ENCODE peak calls at places on chromosomes 12 and 14, in ten cellular contexts. One of them, this sample, is unnamed.

GRCh38 chr14:77037338-77037782 is 8.9 kb upstream of the IRF2BPL start:
- DNase-seq in Peyer's patch: no peak
- DNase-seq in mammary epithelial cell: no peak
- DNase-seq in CD8-positive, alpha-beta memory T cell: no peak
- DNase-seq in stomach: no peak
- DNase-seq in neural progenitor cell: no peak
- DNase-seq in lower lobe of right lung: no peak
- DNase-seq in SK-N-MC: no peak
- DNase-seq in ovary: no peak
- DNase-seq in GM23338: no peak
- DNase-seq in this sample: no peak

GRCh38 chr14:24231263-24232120 is 675 bp downstream of the NEDD8 start:
- DNase-seq in Peyer's patch: no peak
- DNase-seq in mammary epithelial cell: peak; percentile 44
- DNase-seq in CD8-positive, alpha-beta memory T cell: no peak
- DNase-seq in stomach: no peak
- DNase-seq in neural progenitor cell: no peak
- DNase-seq in lower lobe of right lung: no peak
- DNase-seq in SK-N-MC: no peak
- DNase-seq in ovary: no peak
- DNase-seq in GM23338: peak; percentile 76
- DNase-seq in this sample: no peak

GRCh38 chr12:86683568-86683991 is 427.4 kb upstream of the MGAT4C start:
- DNase-seq in Peyer's patch: no peak
- DNase-seq in mammary epithelial cell: no peak
- DNase-seq in CD8-positive, alpha-beta memory T cell: no peak
- DNase-seq in stomach: no peak
- DNase-seq in neural progenitor cell: no peak
- DNase-seq in lower lobe of right lung: no peak
- DNase-seq in SK-N-MC: no peak
- DNase-seq in ovary: no peak
- DNase-seq in GM23338: no peak
- DNase-seq in this sample: no peak

GRCh38 chr12:59075968-59076367 is 155.7 kb upstream of the LRIG3 start:
- DNase-seq in Peyer's patch: no peak
- DNase-seq in mammary epithelial cell: no peak
- DNase-seq in CD8-positive, alpha-beta memory T cell: no peak
- DNase-seq in stomach: no peak
- DNase-seq in neural progenitor cell: no peak
- DNase-seq in lower lobe of right lung: no peak
- DNase-seq in SK-N-MC: no peak
- DNase-seq in ovary: no peak
- DNase-seq in GM23338: no peak
- DNase-seq in this sample: no peak

GRCh38 chr14:61290686-61291085 is 9.5 kb upstream of the TMEM30B start:
- DNase-seq in Peyer's patch: no peak
- DNase-seq in mammary epithelial cell: no peak
- DNase-seq in CD8-positive, alpha-beta memory T cell: no peak
- DNase-seq in stomach: no peak
- DNase-seq in neural progenitor cell: no peak
- DNase-seq in lower lobe of right lung: no peak
- DNase-seq in SK-N-MC: no peak
- DNase-seq in ovary: no peak
- DNase-seq in GM23338: no peak
- DNase-seq in this sample: no peak

GRCh38 chr14:89915114-89915878 is 39.2 kb downstream of the EFCAB11 start:
- DNase-seq in Peyer's patch: peak; percentile 52
- DNase-seq in mammary epithelial cell: peak; percentile 55
- DNase-seq in CD8-positive, alpha-beta memory T cell: peak; percentile 62
- DNase-seq in stomach: peak; percentile 67
- DNase-seq in neural progenitor cell: peak; percentile 62
- DNase-seq in lower lobe of right lung: no peak
- DNase-seq in SK-N-MC: no peak
- DNase-seq in ovary: peak; percentile 60
- DNase-seq in GM23338: peak; percentile 81
- DNase-seq in this sample: peak; percentile 39

GRCh38 chr14:95662376-95663186 is 23.6 kb upstream of the TCL1B start:
- DNase-seq in Peyer's patch: no peak
- DNase-seq in mammary epithelial cell: no peak
- DNase-seq in CD8-positive, alpha-beta memory T cell: no peak
- DNase-seq in stomach: no peak
- DNase-seq in neural progenitor cell: no peak
- DNase-seq in lower lobe of right lung: no peak
- DNase-seq in SK-N-MC: no peak
- DNase-seq in ovary: no peak
- DNase-seq in GM23338: no peak
- DNase-seq in this sample: no peak

GRCh38 chr14:33589334-33589733 is 361.5 kb downstream of the EGLN3 start:
- DNase-seq in Peyer's patch: no peak
- DNase-seq in mammary epithelial cell: peak; percentile 97
- DNase-seq in CD8-positive, alpha-beta memory T cell: no peak
- DNase-seq in stomach: peak; percentile 49
- DNase-seq in neural progenitor cell: no peak
- DNase-seq in lower lobe of right lung: no peak
- DNase-seq in SK-N-MC: no peak
- DNase-seq in ovary: peak; percentile 36
- DNase-seq in GM23338: no peak
- DNase-seq in this sample: no peak

GRCh38 chr12:46675736-46676135 is 150.1 kb downstream of the SLC38A4 start:
- DNase-seq in Peyer's patch: no peak
- DNase-seq in mammary epithelial cell: peak; percentile 36
- DNase-seq in CD8-positive, alpha-beta memory T cell: no peak
- DNase-seq in stomach: no peak
- DNase-seq in neural progenitor cell: peak; percentile 58
- DNase-seq in lower lobe of right lung: peak; percentile 47
- DNase-seq in SK-N-MC: no peak
- DNase-seq in ovary: peak; percentile 28
- DNase-seq in GM23338: peak; percentile 74
- DNase-seq in this sample: peak; percentile 27

GRCh38 chr12:46676797-46677520 is 148.8 kb downstream of the SLC38A4 start:
- DNase-seq in Peyer's patch: no peak
- DNase-seq in mammary epithelial cell: peak; percentile 84
- DNase-seq in CD8-positive, alpha-beta memory T cell: no peak
- DNase-seq in stomach: no peak
- DNase-seq in neural progenitor cell: no peak
- DNase-seq in lower lobe of right lung: no peak
- DNase-seq in SK-N-MC: no peak
- DNase-seq in ovary: no peak
- DNase-seq in GM23338: no peak
- DNase-seq in this sample: no peak

GRCh38 chr12:46674818-46675217 is 151.0 kb downstream of the SLC38A4 start:
- DNase-seq in Peyer's patch: no peak
- DNase-seq in mammary epithelial cell: peak; percentile 92
- DNase-seq in CD8-positive, alpha-beta memory T cell: no peak
- DNase-seq in stomach: no peak
- DNase-seq in neural progenitor cell: no peak
- DNase-seq in lower lobe of right lung: no peak
- DNase-seq in SK-N-MC: no peak
- DNase-seq in ovary: no peak
- DNase-seq in GM23338: no peak
- DNase-seq in this sample: no peak

GRCh38 chr12:46676396-46676795 is 149.4 kb downstream of the SLC38A4 start:
- DNase-seq in Peyer's patch: no peak
- DNase-seq in mammary epithelial cell: no peak
- DNase-seq in CD8-positive, alpha-beta memory T cell: no peak
- DNase-seq in stomach: no peak
- DNase-seq in neural progenitor cell: no peak
- DNase-seq in lower lobe of right lung: no peak
- DNase-seq in SK-N-MC: no peak
- DNase-seq in ovary: no peak
- DNase-seq in GM23338: no peak
- DNase-seq in this sample: no peak

GRCh38 chr12:46674126-46674525 is 151.7 kb downstream of the SLC38A4 start:
- DNase-seq in Peyer's patch: no peak
- DNase-seq in mammary epithelial cell: peak; percentile 68
- DNase-seq in CD8-positive, alpha-beta memory T cell: no peak
- DNase-seq in stomach: no peak
- DNase-seq in neural progenitor cell: no peak
- DNase-seq in lower lobe of right lung: no peak
- DNase-seq in SK-N-MC: no peak
- DNase-seq in ovary: no peak
- DNase-seq in GM23338: no peak
- DNase-seq in this sample: no peak
- H3K27ac ChIP-seq in Peyer's patch: no peak overlapping the region
- H3K27ac ChIP-seq in mammary epithelial cell: peak overlapping the region; percentile 94
- H3K27ac ChIP-seq in CD8-positive, alpha-beta memory T cell: no peak overlapping the region
- H3K27ac ChIP-seq in stomach: no peak overlapping the region
- H3K27ac ChIP-seq in neural progenitor cell: no peak overlapping the region
- H3K27ac ChIP-seq in lower lobe of right lung: no peak overlapping the region
- H3K27ac ChIP-seq in SK-N-MC: no peak overlapping the region
- H3K27ac ChIP-seq in ovary: no peak overlapping the region
- H3K27ac ChIP-seq in GM23338: no peak overlapping the region
- H3K27ac ChIP-seq in this sample: no peak overlapping the region

GRCh38 chr14:37197421-37198272 is at the start of gene MIPOL1:
- DNase-seq in Peyer's patch: no peak
- DNase-seq in mammary epithelial cell: peak; percentile 89
- DNase-seq in CD8-positive, alpha-beta memory T cell: no peak
- DNase-seq in stomach: peak; percentile 88
- DNase-seq in neural progenitor cell: peak; percentile 86
- DNase-seq in lower lobe of right lung: peak; percentile 88
- DNase-seq in SK-N-MC: peak; percentile 18
- DNase-seq in ovary: peak; percentile 88
- DNase-seq in GM23338: peak; percentile 78
- DNase-seq in this sample: no peak
- H3K27ac ChIP-seq in Peyer's patch: peak within 1 kb of the TSS; percentile 6
- H3K27ac ChIP-seq in mammary epithelial cell: peak within 1 kb of the TSS; percentile 80
- H3K27ac ChIP-seq in CD8-positive, alpha-beta memory T cell: peak within 1 kb of the TSS; percentile 72
- H3K27ac ChIP-seq in stomach: peak within 1 kb of the TSS; percentile 93
- H3K27ac ChIP-seq in neural progenitor cell: no peak within 1 kb of the TSS
- H3K27ac ChIP-seq in lower lobe of right lung: peak within 1 kb of the TSS; percentile 86
- H3K27ac ChIP-seq in SK-N-MC: peak within 1 kb of the TSS; percentile 89
- H3K27ac ChIP-seq in ovary: peak within 1 kb of the TSS; percentile 95
- H3K27ac ChIP-seq in GM23338: peak within 1 kb of the TSS; percentile 23
- H3K27ac ChIP-seq in this sample: no peak within 1 kb of the TSS

DNA sequence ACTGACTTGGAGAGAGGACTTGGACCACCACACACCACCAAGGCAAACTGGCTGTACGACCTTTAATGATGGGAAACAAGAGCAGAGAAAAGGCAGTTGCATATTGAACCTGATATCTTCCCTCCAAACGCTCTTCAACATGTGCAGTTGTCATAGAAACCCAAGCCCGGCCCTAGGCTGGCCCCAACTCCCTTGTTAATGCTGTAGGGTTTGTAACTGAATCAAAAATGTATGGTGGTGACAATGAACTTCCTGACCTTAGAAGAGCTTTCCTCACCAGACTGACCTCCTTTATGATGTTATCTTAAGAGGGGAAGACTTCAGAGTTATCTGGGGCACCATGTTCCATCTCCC is 12.3 kb downstream of the APOLD1 start:
- DNase-seq in Peyer's patch: no peak
- DNase-seq in mammary epithelial cell: no peak
- DNase-seq in CD8-positive, alpha-beta memory T cell: no peak
- DNase-seq in stomach: no peak
- DNase-seq in neural progenitor cell: no peak
- DNase-seq in lower lobe of right lung: no peak
- DNase-seq in SK-N-MC: no peak
- DNase-seq in ovary: no peak
- DNase-seq in GM23338: no peak
- DNase-seq in this sample: no peak
- H3K27ac ChIP-seq in Peyer's patch: no peak overlapping the region
- H3K27ac ChIP-seq in mammary epithelial cell: no peak overlapping the region
- H3K27ac ChIP-seq in CD8-positive, alpha-beta memory T cell: no peak overlapping the region
- H3K27ac ChIP-seq in stomach: no peak overlapping the region
- H3K27ac ChIP-seq in neural progenitor cell: no peak overlapping the region
- H3K27ac ChIP-seq in lower lobe of right lung: no peak overlapping the region
- H3K27ac ChIP-seq in SK-N-MC: no peak overlapping the region
- H3K27ac ChIP-seq in ovary: no peak overlapping the region
- H3K27ac ChIP-seq in GM23338: no peak overlapping the region
- H3K27ac ChIP-seq in this sample: no peak overlapping the region

GRCh38 chr12:126454581-126454980 is 1389.3 kb downstream of the AACS start:
- DNase-seq in Peyer's patch: no peak
- DNase-seq in mammary epithelial cell: no peak
- DNase-seq in CD8-positive, alpha-beta memory T cell: no peak
- DNase-seq in stomach: no peak
- DNase-seq in neural progenitor cell: no peak
- DNase-seq in lower lobe of right lung: no peak
- DNase-seq in SK-N-MC: no peak
- DNase-seq in ovary: no peak
- DNase-seq in GM23338: peak; percentile 8
- DNase-seq in this sample: no peak
- H3K27ac ChIP-seq in Peyer's patch: no peak overlapping the region
- H3K27ac ChIP-seq in mammary epithelial cell: no peak overlapping the region
- H3K27ac ChIP-seq in CD8-positive, alpha-beta memory T cell: no peak overlapping the region
- H3K27ac ChIP-seq in stomach: no peak overlapping the region
- H3K27ac ChIP-seq in neural progenitor cell: no peak overlapping the region
- H3K27ac ChIP-seq in lower lobe of right lung: no peak overlapping the region
- H3K27ac ChIP-seq in SK-N-MC: peak overlapping the region; percentile 70
- H3K27ac ChIP-seq in ovary: no peak overlapping the region
- H3K27ac ChIP-seq in GM23338: no peak overlapping the region
- H3K27ac ChIP-seq in this sample: no peak overlapping the region